ENCODE peak calls at places on chromosomes 5 and 9, in six cellular contexts. X is heart right ventricle; M is osteoblast; G is neuronal stem cell; P is heart left ventricle; Y is CD8-positive, alpha-beta T cell. I is an unnamed sample.

GRCh38 chr5:132228241-132229035 is 785 bp upstream of the P4HA2 start:
- DNase-seq in P (peak; percentile 38), X (peak; percentile 48), M (no peak), G (no peak), Y (no peak), I (no peak)

GRCh38 chr5:80195837-80196400 is 59.9 kb downstream of the SERINC5 start:
- DNase-seq in G (no peak), Y (no peak), M (no peak), X (no peak), P (no peak), I (no peak)

GRCh38 chr5:160289721-160290120 is 22.6 kb downstream of the CCNJL start:
- DNase-seq in G (no peak), X (no peak), M (no peak), P (no peak), Y (no peak), I (peak; percentile 84)

GRCh38 chr9:104858846-104859245 is 69.1 kb downstream of the ABCA1 start:
- DNase-seq in Y (no peak), X (no peak), G (no peak), P (no peak), M (no peak), I (no peak)

GRCh38 chr5:127858116-127858784 is 155.1 kb downstream of the CCDC192 start:
- DNase-seq in Y (no peak), X (peak; percentile 23), G (no peak), P (peak; percentile 51), M (no peak), I (no peak)

GRCh38 chr9:133677126-133678010 is 41.2 kb downstream of the DBH start:
- DNase-seq in G (no peak), Y (peak; percentile 50), M (no peak), P (no peak), X (no peak), I (peak; percentile 64)

GRCh38 chr5:105924366-105924765 is 1746.4 kb downstream of the EFNA5 start:
- DNase-seq in Y (no peak), M (peak; percentile 46), X (no peak), G (no peak), P (no peak), I (no peak)

GRCh38 chr9:35501941-35502340 is 12.0 kb downstream of the RUSC2 start:
- DNase-seq in M (peak; percentile 5), Y (no peak), X (no peak), P (no peak), G (no peak), I (no peak)

GRCh38 chr5:156584856-156585255 is 257.9 kb downstream of the SGCD start:
- DNase-seq in M (peak; percentile 41), P (peak; percentile 31), G (no peak), Y (no peak), X (no peak), I (no peak)

GRCh38 chr9:128706045-128706444 is 3.7 kb downstream of the PKN3 start:
- DNase-seq in P (peak; percentile 7), G (no peak), M (no peak), X (no peak), Y (no peak), I (no peak)

GRCh38 chr9:69149321-69149807 is 24.7 kb upstream of the TJP2 start:
- DNase-seq in G (no peak), M (peak; percentile 84), X (peak; percentile 28), Y (no peak), P (no peak), I (no peak)

GRCh38 chr5:38148021-38148625 is 110.2 kb upstream of the EGFLAM start:
- DNase-seq in G (no peak), M (no peak), Y (no peak), X (no peak), P (no peak), I (no peak)

GRCh38 chr5:123709422-123709821 is 197.4 kb downstream of the CSNK1G3 start:
- DNase-seq in G (no peak), M (no peak), X (no peak), Y (no peak), P (no peak), I (no peak)

GRCh38 chr5:126809932-126810331 is 33.0 kb downstream of the LMNB1 start:
- DNase-seq in X (no peak), P (no peak), Y (no peak), M (no peak), G (no peak), I (no peak)

GRCh38 chr9:6771722-6772121 is 13.9 kb downstream of the KDM4C start:
- DNase-seq in M (no peak), X (no peak), P (no peak), G (no peak), Y (no peak), I (no peak)

GRCh38 chr9:14722391-14723035 is at the start of gene CER1:
- DNase-seq in X (no peak), P (no peak), G (peak; percentile 61), M (no peak), Y (no peak), I (no peak)

GRCh38 chr9:27117489-27118135 is 8.6 kb downstream of the TEK start:
- DNase-seq in M (peak; percentile 54), P (peak; percentile 90), Y (no peak), G (no peak), X (peak; percentile 82), I (peak; percentile 45)

GRCh38 chr9:94173632-94174031 is 85.5 kb upstream of the ZNF169 start:
- DNase-seq in Y (no peak), P (no peak), M (no peak), X (no peak), G (no peak), I (no peak)

GRCh38 chr5:43078956-43079355 is 38.8 kb upstream of the ANXA2R start:
- DNase-seq in P (no peak), G (no peak), M (peak; percentile 93), X (no peak), Y (no peak), I (no peak)

GRCh38 chr5:122175852-122176251 is 46.5 kb downstream of the ZNF474 start:
- DNase-seq in P (no peak), M (no peak), G (no peak), Y (no peak), X (no peak), I (no peak)

GRCh38 chr9:121463026-121463827 is 36.4 kb downstream of the GGTA1 start:
- DNase-seq in P (peak; percentile 51), G (peak; percentile 39), Y (no peak), M (peak; percentile 82), X (peak; percentile 73), I (peak; percentile 39)
- H3K27ac ChIP-seq in P (no peak overlapping the region), G (no peak overlapping the region), Y (no peak overlapping the region), M (no peak overlapping the region), X (no peak overlapping the region), I (no peak overlapping the region)

DNA sequence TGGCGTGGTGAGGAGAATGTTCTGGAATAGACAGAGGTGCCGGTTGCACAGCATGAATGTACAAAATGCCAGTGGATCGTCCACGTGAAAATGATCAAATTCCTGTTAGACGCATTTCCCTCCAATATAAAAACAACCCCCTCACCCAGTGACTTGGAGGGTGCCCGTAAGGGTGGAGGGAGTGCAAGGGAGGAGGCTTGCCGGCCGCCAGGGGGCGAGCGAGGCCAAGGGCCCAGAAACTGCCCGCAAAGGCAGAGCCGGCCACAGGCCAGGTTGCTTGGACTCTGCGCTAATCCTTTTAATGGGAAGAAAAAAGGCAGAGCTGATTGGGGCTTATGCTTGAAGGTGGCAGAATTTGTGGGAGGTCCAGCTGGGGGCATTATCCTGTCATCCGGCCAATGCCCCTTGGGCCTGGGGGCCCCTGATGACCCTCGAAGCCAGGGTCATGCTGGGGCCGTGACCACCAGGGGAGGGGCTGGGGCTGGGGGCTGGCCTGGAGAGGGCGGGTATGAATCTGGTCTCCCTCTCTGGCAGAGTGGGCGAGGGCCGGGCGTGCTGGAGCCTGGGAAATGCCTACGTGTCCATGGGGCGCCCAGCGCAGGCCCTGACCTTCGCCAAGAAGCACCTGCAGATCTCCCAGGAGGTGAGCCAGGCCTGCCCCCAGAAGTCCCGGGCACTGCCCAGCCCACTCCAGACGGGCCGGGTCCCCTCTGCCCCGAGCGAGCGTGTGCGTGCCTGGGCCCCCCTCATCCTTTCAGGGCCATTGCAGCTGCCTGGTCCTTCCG is 12.0 kb downstream of the GPSM1 start:
- DNase-seq in P (peak; percentile 65), G (peak; percentile 68), Y (no peak), M (peak; percentile 98), X (no peak), I (peak; percentile 95)
- H3K36me3 ChIP-seq in P (peaks cover 19% of the 10 kb centered on the region), G (peaks cover 34% of the 10 kb centered on the region), Y (no peaks in the 10 kb centered on the region), M (peaks cover 53% of the 10 kb centered on the region), X (no peaks in the 10 kb centered on the region), I (peaks cover 24% of the 10 kb centered on the region)

DNA sequence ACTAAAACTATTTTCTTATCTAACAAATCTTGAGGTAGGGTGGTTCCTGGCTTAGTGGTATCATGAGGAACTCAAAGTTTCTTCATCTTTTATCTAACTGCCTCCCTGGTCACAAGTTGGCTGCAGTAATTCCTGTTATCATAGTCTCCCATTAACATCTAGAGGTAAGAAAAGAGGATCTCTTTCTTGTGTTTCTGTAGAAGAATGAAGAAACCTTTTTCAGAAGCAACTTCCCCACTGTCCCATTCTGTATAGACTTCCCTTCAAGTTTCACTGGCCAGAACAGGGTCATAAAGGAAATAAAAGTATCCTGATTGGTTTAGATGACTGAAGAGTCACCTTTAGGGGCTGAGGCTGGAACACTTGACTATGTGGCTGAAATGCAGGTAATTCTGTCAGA is 81.8 kb upstream of the ELL2 start:
- DNase-seq in G (no peak), P (no peak), Y (no peak), M (no peak), X (no peak), I (no peak)
- H3K9me3 ChIP-seq in G (no peaks in the 10 kb centered on the region), P (no peaks in the 10 kb centered on the region), Y (no peaks in the 10 kb centered on the region), M (no peaks in the 10 kb centered on the region), X (no peaks in the 10 kb centered on the region), I (no peaks in the 10 kb centered on the region)

DNA sequence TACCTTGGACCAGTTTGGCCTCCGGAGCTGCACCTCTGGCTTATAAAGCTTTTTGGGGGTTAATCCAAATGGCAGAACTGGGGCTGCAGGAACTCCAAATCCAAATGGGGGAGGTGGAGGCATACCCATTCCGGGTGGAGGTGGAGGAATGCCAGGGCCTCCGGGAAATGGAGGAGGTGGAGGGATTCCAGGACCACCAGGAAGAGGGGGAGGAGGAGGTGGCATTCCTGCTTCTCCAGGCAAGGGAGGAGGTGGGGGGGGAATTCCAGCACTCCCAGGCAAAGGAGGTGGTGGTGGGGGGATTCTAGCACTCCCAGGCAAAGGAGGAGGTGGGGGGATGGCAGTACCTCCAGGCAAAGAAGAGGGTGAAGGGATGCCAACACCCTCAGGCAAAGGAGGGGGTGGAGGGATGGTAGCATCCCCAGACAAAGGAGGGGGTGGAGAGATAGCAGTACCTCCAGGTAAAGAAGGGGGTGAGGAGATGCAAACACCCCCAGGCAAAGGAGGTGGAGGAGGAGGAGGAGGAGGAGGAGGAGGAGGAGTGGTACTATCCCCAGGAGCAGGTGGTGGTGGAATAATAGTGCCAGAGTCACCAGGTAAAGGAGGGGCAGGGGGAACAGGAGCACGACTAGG is 45.2 kb downstream of the DIAPH1 start:
- DNase-seq in Y (no peak), X (no peak), P (no peak), G (no peak), M (no peak), I (no peak)
- H3K27ac ChIP-seq in Y (no peak overlapping the region), X (no peak overlapping the region), P (no peak overlapping the region), G (no peak overlapping the region), M (no peak overlapping the region), I (no peak overlapping the region)

GRCh38 chr5:176620333-176620981 is 9.9 kb downstream of the SNCB start:
- DNase-seq in G (no peak), X (no peak), M (peak; percentile 88), Y (no peak), P (no peak), I (peak; percentile 52)
- H3K36me3 ChIP-seq in G (no peaks in the 10 kb centered on the region), X (no peaks in the 10 kb centered on the region), M (no peaks in the 10 kb centered on the region), Y (no peaks in the 10 kb centered on the region), P (no peaks in the 10 kb centered on the region), I (no peaks in the 10 kb centered on the region)

DNA sequence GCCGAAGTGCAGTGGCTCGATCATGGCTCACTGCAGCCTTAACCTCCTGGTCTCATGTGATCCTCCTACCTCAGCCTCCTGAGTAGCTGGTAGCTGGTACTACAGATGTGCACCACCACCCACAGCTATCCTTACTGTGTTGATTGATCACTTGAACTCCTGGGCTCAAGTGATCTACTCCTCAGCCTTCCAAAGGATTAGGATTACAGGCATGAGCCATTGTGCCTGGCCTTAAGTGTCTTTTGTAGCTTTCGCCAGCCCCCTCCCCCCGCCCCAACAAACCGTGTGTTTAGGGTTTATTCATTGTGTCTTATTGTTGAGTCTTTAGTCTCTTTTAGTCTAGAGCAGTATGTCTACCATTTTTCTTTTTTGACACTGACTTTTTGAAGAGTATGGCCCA is 33.1 kb downstream of the SPIN1 start:
- DNase-seq in M (no peak), P (no peak), X (no peak), Y (no peak), G (no peak), I (no peak)
- H3K9me3 ChIP-seq in M (peaks cover 6% of the 10 kb centered on the region), P (no peaks in the 10 kb centered on the region), X (peaks cover 23% of the 10 kb centered on the region), Y (peaks cover 15% of the 10 kb centered on the region), G (peaks cover 58% of the 10 kb centered on the region), I (peaks cover 26% of the 10 kb centered on the region)